ENCODE peak calls at places on chromosomes 4 and X, in four cellular contexts. One of them, this sample, is unnamed.

GRCh38 chr4:67198757-67199156 is 346.5 kb downstream of the CENPC start:
- DNase-seq in K562: no peak
- DNase-seq in WTC11: no peak
- DNase-seq in HepG2: no peak
- DNase-seq in this sample: no peak

GRCh38 chrX:30489323-30489722 is 88.2 kb downstream of the TASL start:
- DNase-seq in HepG2: peak
- DNase-seq in WTC11: peak
- DNase-seq in K562: peak
- DNase-seq in this sample: no peak

GRCh38 chrX:107483976-107484726 is 34.7 kb downstream of the FRMPD3 start:
- DNase-seq in K562: peak
- DNase-seq in HepG2: no peak
- DNase-seq in WTC11: peak
- DNase-seq in this sample: no peak

GRCh38 chr4:169282429-169283113 is 11.8 kb upstream of the SH3RF1 start:
- DNase-seq in HepG2: no peak
- DNase-seq in K562: no peak
- DNase-seq in WTC11: no peak
- DNase-seq in this sample: no peak

GRCh38 chrX:3680459-3680858 is 33.0 kb downstream of the PRKX start:
- DNase-seq in K562: no peak
- DNase-seq in HepG2: no peak
- DNase-seq in WTC11: no peak
- DNase-seq in this sample: no peak

GRCh38 chrX:44731160-44731559 is 112.7 kb upstream of the DUSP21 start:
- DNase-seq in WTC11: no peak
- DNase-seq in K562: no peak
- DNase-seq in HepG2: no peak
- DNase-seq in this sample: no peak

GRCh38 chr4:47071863-47072441 is 40.6 kb downstream of the GABRB1 start:
- DNase-seq in HepG2: no peak
- DNase-seq in WTC11: no peak
- DNase-seq in K562: no peak
- DNase-seq in this sample: no peak

GRCh38 chrX:112636951-112637541 is 42.7 kb downstream of the LHFPL1 start:
- DNase-seq in WTC11: no peak
- DNase-seq in K562: no peak
- DNase-seq in HepG2: no peak
- DNase-seq in this sample: no peak

GRCh38 chr4:95563638-95564337 is 15.0 kb upstream of the UNC5C start:
- DNase-seq in K562: no peak
- DNase-seq in WTC11: no peak
- DNase-seq in HepG2: no peak
- DNase-seq in this sample: no peak

GRCh38 chrX:47863187-47863586 is 26.5 kb downstream of the ZNF81 start:
- DNase-seq in K562: no peak
- DNase-seq in HepG2: no peak
- DNase-seq in WTC11: no peak
- DNase-seq in this sample: no peak

GRCh38 chr4:137635108-137635507 is 102.8 kb upstream of the PCDH18 start:
- DNase-seq in HepG2: peak
- DNase-seq in K562: no peak
- DNase-seq in WTC11: no peak
- DNase-seq in this sample: no peak

GRCh38 chr4:56689661-56690060 is 8.6 kb upstream of the HOPX start:
- DNase-seq in HepG2: no peak
- DNase-seq in WTC11: no peak
- DNase-seq in K562: no peak
- DNase-seq in this sample: no peak

GRCh38 chr4:184911310-184911709 is 85.5 kb upstream of the ACSL1 start:
- DNase-seq in K562: no peak
- DNase-seq in HepG2: no peak
- DNase-seq in WTC11: no peak
- DNase-seq in this sample: no peak

GRCh38 chrX:47166126-47166525 is 21.1 kb downstream of the RBM10 start:
- DNase-seq in WTC11: no peak
- DNase-seq in HepG2: no peak
- DNase-seq in K562: no peak
- DNase-seq in this sample: no peak

GRCh38 chr4:185210102-185210981 is 944 bp downstream of the SNX25 start:
- DNase-seq in HepG2: peak
- DNase-seq in WTC11: peak
- DNase-seq in K562: peak
- DNase-seq in this sample: no peak

GRCh38 chr4:36235306-36235705 is 9.0 kb downstream of the ARAP2 start:
- DNase-seq in WTC11: no peak
- DNase-seq in HepG2: no peak
- DNase-seq in K562: no peak
- DNase-seq in this sample: no peak

GRCh38 chrX:152830312-152831305 is at the start of the genes CETN2 and NSDHL:
- DNase-seq in K562: peak
- DNase-seq in WTC11: peak
- DNase-seq in HepG2: peak
- DNase-seq in this sample: peak

GRCh38 chr4:59553739-59554126 is 1646.4 kb upstream of the ADGRL3 start:
- DNase-seq in HepG2: no peak
- DNase-seq in WTC11: no peak
- DNase-seq in K562: no peak
- DNase-seq in this sample: no peak

GRCh38 chrX:10582945-10583344 is 37.4 kb downstream of the MID1 start:
- DNase-seq in HepG2: no peak
- DNase-seq in K562: no peak
- DNase-seq in WTC11: no peak
- DNase-seq in this sample: no peak

GRCh38 chrX:41468647-41469323 is 21.6 kb downstream of the NYX start:
- DNase-seq in K562: no peak
- DNase-seq in HepG2: no peak
- DNase-seq in WTC11: no peak
- DNase-seq in this sample: no peak

GRCh38 chrX:41922125-41922521 is 1.2 kb downstream of the CASK start:
- DNase-seq in WTC11: no peak
- DNase-seq in K562: no peak
- DNase-seq in HepG2: no peak
- DNase-seq in this sample: no peak

GRCh38 chrX:53211391-53211978 is 13.5 kb downstream of the KDM5C start:
- DNase-seq in HepG2: no peak
- DNase-seq in WTC11: no peak
- DNase-seq in K562: no peak
- DNase-seq in this sample: no peak

GRCh38 chr4:120801171-120801758 is 121.3 kb downstream of the PRDM5 start:
- DNase-seq in K562: no peak
- DNase-seq in HepG2: no peak
- DNase-seq in WTC11: no peak
- DNase-seq in this sample: no peak

GRCh38 chr4:173057442-173057841 is 111.2 kb upstream of the GALNT7 start:
- DNase-seq in HepG2: no peak
- DNase-seq in K562: no peak
- DNase-seq in WTC11: no peak
- DNase-seq in this sample: no peak

GRCh38 chr4:151266542-151266941 is 10.4 kb upstream of the PRSS48 start:
- DNase-seq in K562: no peak
- DNase-seq in WTC11: no peak
- DNase-seq in HepG2: no peak
- DNase-seq in this sample: no peak

GRCh38 chr4:169625886-169626285 is 5.5 kb downstream of the CLCN3 start:
- DNase-seq in K562: peak
- DNase-seq in WTC11: no peak
- DNase-seq in HepG2: no peak
- DNase-seq in this sample: no peak

GRCh38 chr4:2269206-2269531 is 7.3 kb upstream of the MXD4 start:
- DNase-seq in K562: no peak
- DNase-seq in WTC11: peak
- DNase-seq in HepG2: no peak
- DNase-seq in this sample: no peak

GRCh38 chrX:35711281-35711680 is 86.9 kb upstream of the MAGEB16 start:
- DNase-seq in K562: no peak
- DNase-seq in HepG2: no peak
- DNase-seq in WTC11: no peak
- DNase-seq in this sample: no peak

GRCh38 chr4:22003878-22004277 is 55.3 kb upstream of the KCNIP4 start:
- DNase-seq in HepG2: no peak
- DNase-seq in K562: no peak
- DNase-seq in WTC11: no peak
- DNase-seq in this sample: no peak

GRCh38 chrX:77493677-77494553 is 46.7 kb downstream of the FGF16 start:
- DNase-seq in HepG2: peak
- DNase-seq in K562: peak
- DNase-seq in WTC11: peak
- DNase-seq in this sample: no peak

DNA sequence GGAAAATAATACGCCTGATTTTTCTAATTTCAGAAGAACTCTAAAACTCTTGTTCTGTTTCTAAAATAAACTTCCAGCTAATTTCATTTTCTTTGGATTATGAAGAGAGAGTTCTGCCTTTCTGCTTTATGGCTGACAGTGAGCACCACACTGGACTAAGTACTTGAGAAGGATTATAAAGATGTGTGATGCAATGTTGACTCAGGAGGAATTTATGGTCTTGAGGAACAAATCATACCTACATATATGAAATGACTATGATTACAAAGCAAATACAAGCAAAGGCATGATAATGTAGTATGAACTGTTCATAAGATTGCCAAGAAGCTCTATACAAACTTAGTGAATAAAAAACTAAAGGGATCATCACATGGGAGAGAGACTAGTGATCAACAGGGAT is 13.0 kb upstream of the SLC25A5 start:
- DNase-seq in K562: no peak
- DNase-seq in HepG2: no peak
- DNase-seq in WTC11: no peak
- DNase-seq in this sample: no peak
- TF ChIP-seq ESRRA in K562: no peak
- TF ChIP-seq ESRRA in HepG2: no peak
- TF ChIP-seq ESRRA in WTC11: no peak
- TF ChIP-seq ESRRA in this sample: no peak

GRCh38 chr4:103757631-103758030 is 37.8 kb upstream of the TACR3 start:
- DNase-seq in HepG2: no peak
- DNase-seq in K562: no peak
- DNase-seq in WTC11: no peak
- DNase-seq in this sample: no peak

GRCh38 chr4:103753868-103754653 is 34.3 kb upstream of the TACR3 start:
- DNase-seq in HepG2: peak
- DNase-seq in WTC11: no peak
- DNase-seq in K562: no peak
- DNase-seq in this sample: no peak

GRCh38 chr4:103756736-103757135 is 37.0 kb upstream of the TACR3 start:
- DNase-seq in HepG2: no peak
- DNase-seq in K562: no peak
- DNase-seq in WTC11: no peak
- DNase-seq in this sample: no peak

DNA sequence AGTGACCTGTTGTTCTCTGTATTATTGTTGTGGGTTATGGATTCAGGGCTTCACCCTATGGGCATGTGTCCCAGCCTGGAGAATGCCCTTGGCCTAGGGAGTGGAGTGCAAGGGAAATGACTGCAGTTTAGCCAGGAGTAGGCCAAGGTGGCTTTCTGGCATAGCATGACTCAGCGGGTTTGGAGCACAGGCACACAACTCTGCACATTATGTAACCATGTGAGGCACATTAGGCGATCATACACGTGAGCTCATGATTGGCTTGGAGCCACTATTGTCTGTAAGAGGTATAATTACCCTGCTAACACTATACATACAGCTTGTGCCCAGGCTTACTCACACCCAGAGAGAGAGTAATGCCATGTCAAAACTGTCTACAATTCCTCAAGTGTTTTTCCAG is 35.1 kb upstream of the TACR3 start:
- DNase-seq in HepG2: peak
- DNase-seq in K562: no peak
- DNase-seq in WTC11: no peak
- DNase-seq in this sample: no peak
- TF ChIP-seq ATF3 in HepG2: no peak
- TF ChIP-seq ATF3 in K562: no peak
- TF ChIP-seq ATF3 in WTC11: no peak
- TF ChIP-seq ATF3 in this sample: no peak

GRCh38 chrX:148380614-148381561 is 119.5 kb upstream of the AFF2 start:
- DNase-seq in K562: no peak
- DNase-seq in WTC11: no peak
- DNase-seq in HepG2: no peak
- DNase-seq in this sample: peak
- TF ChIP-seq ESRRA in K562: no peak
- TF ChIP-seq ESRRA in WTC11: no peak
- TF ChIP-seq ESRRA in HepG2: no peak
- TF ChIP-seq ESRRA in this sample: no peak

DNA sequence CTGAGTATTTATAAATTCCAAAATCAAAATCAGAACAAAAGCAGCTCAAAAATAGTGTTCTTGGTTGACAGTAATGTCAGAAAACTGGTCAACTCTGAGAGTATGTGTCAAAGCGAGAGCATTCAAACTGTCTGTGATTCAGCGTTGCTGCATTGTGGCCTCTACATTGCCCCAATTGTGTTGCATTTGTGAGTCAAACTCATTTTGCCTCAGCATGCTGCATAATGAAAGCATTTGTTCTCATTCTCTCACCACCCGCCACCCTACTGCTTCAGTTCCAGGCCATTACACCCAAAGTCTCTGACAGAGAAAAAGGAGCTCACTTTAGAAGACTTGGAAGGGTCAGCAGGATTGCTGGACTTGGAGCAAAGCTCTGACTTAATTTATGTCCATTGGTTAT is 153.7 kb upstream of the ANK2 start:
- DNase-seq in K562: no peak
- DNase-seq in WTC11: peak
- DNase-seq in HepG2: no peak
- DNase-seq in this sample: peak
- TF ChIP-seq ATF3 in K562: no peak
- TF ChIP-seq ATF3 in WTC11: no peak
- TF ChIP-seq ATF3 in HepG2: no peak
- TF ChIP-seq ATF3 in this sample: no peak

DNA sequence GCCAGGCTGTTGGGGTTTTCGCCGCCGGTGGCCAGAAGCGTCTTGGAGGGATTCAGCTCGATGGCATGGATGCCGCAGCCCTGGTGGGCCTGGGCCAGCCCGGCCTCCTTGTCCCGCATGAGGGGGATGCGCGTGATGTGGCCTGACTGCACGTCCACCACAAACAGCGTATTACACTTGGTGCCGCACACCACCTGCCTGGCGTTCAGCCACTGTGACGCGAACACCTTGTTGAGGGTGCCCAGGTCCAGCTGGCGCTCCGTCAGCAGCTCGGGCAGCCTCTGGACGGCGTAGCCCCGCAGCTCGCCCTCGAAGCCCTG is 728 bp downstream of the DCAF12L2 start:
- DNase-seq in WTC11: no peak
- DNase-seq in HepG2: no peak
- DNase-seq in K562: no peak
- DNase-seq in this sample: no peak
- TF ChIP-seq ESRRA in WTC11: no peak
- TF ChIP-seq ESRRA in HepG2: no peak
- TF ChIP-seq ESRRA in K562: no peak
- TF ChIP-seq ESRRA in this sample: no peak

GRCh38 chr4:122666527-122667245 is 45.8 kb upstream of the IL21 start:
- DNase-seq in HepG2: no peak
- DNase-seq in K562: no peak
- DNase-seq in WTC11: no peak
- DNase-seq in this sample: no peak
- TF ChIP-seq ATF3 in HepG2: no peak
- TF ChIP-seq ATF3 in K562: no peak
- TF ChIP-seq ATF3 in WTC11: no peak
- TF ChIP-seq ATF3 in this sample: no peak

This sample was measured in GM12878.